ENCODE peak calls at places on chromosomes 2 and 18, in ten cellular contexts. L is psoas muscle; C is HT1080; K is activated effector memory CD4-positive, alpha-beta T cell treated with Interleukin-2 at 50 U/mL for 16 hours; B is tibial artery; Q is T-helper 17 cell; A is lung microvascular endothelial cell; F is NCI-H510A; U is LHCN-M2; N is left colon. G is an unnamed sample.

GRCh38 chr2:236093134-236093533 is 75.1 kb downstream of the GBX2 start:
- DNase-seq in L (no peak), C (no peak), K (no peak), B (no peak), Q (no peak), A (no peak), F (no peak), U (no peak), N (no peak), G (no peak)

GRCh38 chr2:48146552-48146951 is 240.3 kb upstream of the FBXO11 start:
- DNase-seq in L (no peak), C (no peak), K (no peak), B (no peak), Q (no peak), A (no peak), F (no peak), U (no peak), N (no peak), G (no peak)

GRCh38 chr2:237355726-237356125 is 58.2 kb downstream of the COL6A3 start:
- DNase-seq in L (no peak), C (no peak), K (no peak), B (peak), Q (no peak), A (no peak), F (no peak), U (no peak), N (no peak), G (no peak)

GRCh38 chr2:43041661-43042360 is 184.6 kb downstream of the ZFP36L2 start:
- DNase-seq in L (no peak), C (peak), K (no peak), B (no peak), Q (no peak), A (peak), F (no peak), U (peak), N (no peak), G (peak)

GRCh38 chr2:3659447-3660432 is 1.7 kb downstream of the ALLC start:
- DNase-seq in L (peak), C (no peak), K (no peak), B (peak), Q (no peak), A (no peak), F (peak), U (peak), N (no peak), G (no peak)

GRCh38 chr2:240603081-240603835 is 16.7 kb downstream of the CAPN10 start:
- DNase-seq in L (peak), C (no peak), K (no peak), B (no peak), Q (peak), A (no peak), F (no peak), U (no peak), N (peak), G (no peak)

GRCh38 chr2:26670931-26671460 is 21.5 kb upstream of the KCNK3 start:
- DNase-seq in L (no peak), C (no peak), K (no peak), B (no peak), Q (no peak), A (no peak), F (no peak), U (no peak), N (no peak), G (no peak)

GRCh38 chr18:11323359-11323819 is 174.0 kb upstream of the PIEZO2 start:
- DNase-seq in L (no peak), C (peak), K (no peak), B (no peak), Q (no peak), A (no peak), F (no peak), U (peak), N (no peak), G (no peak)

GRCh38 chr2:121810959-121811853 is 55.8 kb downstream of the TSN start:
- DNase-seq in L (peak), C (peak), K (no peak), B (peak), Q (no peak), A (peak), F (peak), U (peak), N (no peak), G (peak)

GRCh38 chr2:7458066-7458465 is 540.9 kb downstream of the RNF144A start:
- DNase-seq in L (no peak), C (no peak), K (no peak), B (no peak), Q (no peak), A (no peak), F (no peak), U (no peak), N (no peak), G (no peak)

GRCh38 chr2:160332318-160332717 is 132.2 kb upstream of the ITGB6 start:
- DNase-seq in L (no peak), C (peak), K (no peak), B (peak), Q (no peak), A (peak), F (no peak), U (peak), N (no peak), G (no peak)

GRCh38 chr2:69693472-69694450 is 48.2 kb upstream of the ANXA4 start:
- DNase-seq in L (no peak), C (no peak), K (peak), B (no peak), Q (peak), A (no peak), F (no peak), U (no peak), N (no peak), G (no peak)

GRCh38 chr2:234686088-234686890 is 189.4 kb upstream of the ARL4C start:
- DNase-seq in L (no peak), C (peak), K (no peak), B (no peak), Q (no peak), A (peak), F (no peak), U (peak), N (no peak), G (no peak)

GRCh38 chr2:27990030-27990590 is 99.6 kb downstream of the BABAM2 start:
- DNase-seq in L (no peak), C (no peak), K (no peak), B (no peak), Q (no peak), A (peak), F (no peak), U (no peak), N (no peak), G (no peak)

GRCh38 chr2:88601302-88601701 is 26.0 kb downstream of the EIF2AK3 start:
- DNase-seq in L (no peak), C (no peak), K (no peak), B (no peak), Q (no peak), A (peak), F (no peak), U (no peak), N (no peak), G (no peak)

GRCh38 chr18:55879331-55879730 is 291.3 kb upstream of the TCF4 start:
- DNase-seq in L (no peak), C (no peak), K (no peak), B (no peak), Q (no peak), A (no peak), F (no peak), U (no peak), N (no peak), G (no peak)

GRCh38 chr2:198220727-198221337 is 416.4 kb downstream of the PLCL1 start:
- DNase-seq in L (no peak), C (no peak), K (no peak), B (no peak), Q (no peak), A (no peak), F (no peak), U (no peak), N (no peak), G (no peak)

GRCh38 chr2:61151434-61151833 is 10.6 kb upstream of the C2orf74 start:
- DNase-seq in L (no peak), C (peak), K (no peak), B (no peak), Q (no peak), A (peak), F (no peak), U (peak), N (no peak), G (no peak)

GRCh38 chr2:71613953-71614925 is 160.9 kb downstream of the DYSF start:
- DNase-seq in L (peak), C (no peak), K (no peak), B (no peak), Q (no peak), A (no peak), F (no peak), U (no peak), N (peak), G (no peak)

GRCh38 chr2:114265256-114265655 is 177.2 kb upstream of the DPP10 start:
- DNase-seq in L (no peak), C (no peak), K (no peak), B (no peak), Q (no peak), A (no peak), F (no peak), U (no peak), N (no peak), G (no peak)

GRCh38 chr2:79935771-79936657 is 368.5 kb downstream of the LRRTM1 start:
- DNase-seq in L (no peak), C (peak), K (no peak), B (no peak), Q (no peak), A (peak), F (peak), U (peak), N (no peak), G (no peak)

GRCh38 chr2:118169359-118170005 is 81.2 kb downstream of the INSIG2 start:
- DNase-seq in L (peak), C (peak), K (peak), B (peak), Q (no peak), A (no peak), F (no peak), U (no peak), N (no peak), G (no peak)

GRCh38 chr18:48540329-48541025 is 1.6 kb downstream of the CTIF start:
- DNase-seq in L (peak), C (peak), K (peak), B (peak), Q (peak), A (peak), F (peak), U (peak), N (peak), G (peak)

GRCh38 chr2:12211326-12212170 is 465.1 kb downstream of the LPIN1 start:
- DNase-seq in L (no peak), C (no peak), K (no peak), B (no peak), Q (no peak), A (no peak), F (no peak), U (no peak), N (no peak), G (no peak)

GRCh38 chr2:165114345-165114943 is 89.4 kb downstream of the SCN3A start:
- DNase-seq in L (no peak), C (peak), K (no peak), B (no peak), Q (no peak), A (peak), F (no peak), U (peak), N (no peak), G (no peak)

GRCh38 chr18:8947576-8947975 is 154.9 kb upstream of the NDUFV2 start:
- DNase-seq in L (no peak), C (no peak), K (no peak), B (no peak), Q (no peak), A (no peak), F (no peak), U (no peak), N (no peak), G (no peak)

GRCh38 chr2:16626497-16626896 is 39.1 kb downstream of the CYRIA start:
- DNase-seq in L (peak), C (peak), K (no peak), B (peak), Q (no peak), A (peak), F (no peak), U (peak), N (no peak), G (peak)

GRCh38 chr2:119282966-119283511 is 59.4 kb downstream of the STEAP3 start:
- DNase-seq in L (peak), C (peak), K (no peak), B (peak), Q (no peak), A (no peak), F (no peak), U (no peak), N (no peak), G (no peak)

GRCh38 chr18:8811115-8811514 is 105.8 kb downstream of the MTCL1 start:
- DNase-seq in L (no peak), C (no peak), K (no peak), B (no peak), Q (no peak), A (no peak), F (no peak), U (no peak), N (no peak), G (no peak)

GRCh38 chr2:61763605-61764034 is 90.2 kb downstream of the FAM161A start:
- DNase-seq in L (peak), C (no peak), K (no peak), B (peak), Q (no peak), A (peak), F (peak), U (peak), N (peak), G (peak)

GRCh38 chr2:98548920-98549818 is 59.1 kb downstream of the COA5 start:
- DNase-seq in L (no peak), C (no peak), K (no peak), B (peak), Q (no peak), A (no peak), F (no peak), U (no peak), N (no peak), G (no peak)

GRCh38 chr18:39942702-39943101 is 2012.3 kb upstream of the PIK3C3 start:
- DNase-seq in L (no peak), C (no peak), K (no peak), B (no peak), Q (no peak), A (no peak), F (no peak), U (no peak), N (no peak), G (no peak)

GRCh38 chr2:26727641-26728561 is 35.4 kb downstream of the KCNK3 start:
- DNase-seq in L (no peak), C (no peak), K (no peak), B (no peak), Q (no peak), A (peak), F (no peak), U (no peak), N (no peak), G (no peak)

GRCh38 chr2:238077292-238077691 is 16.5 kb downstream of the SCLY start:
- DNase-seq in L (no peak), C (no peak), K (no peak), B (no peak), Q (no peak), A (no peak), F (no peak), U (no peak), N (no peak), G (no peak)